ENCODE peak calls at places on chromosomes 4 and X, in ten cellular contexts. F, T, M, Z, H, X, K, Y, R and B are unnamed samples.

GRCh38 chr4:7429601-7430078 is 5.1 kb downstream of the PSAPL1 start:
- DNase-seq in F (no peak), T (no peak), M (no peak), Z (peak), H (no peak), X (peak), K (peak), Y (no peak), R (peak), B (peak)

GRCh38 chr4:21680326-21680898 is 268.2 kb downstream of the KCNIP4 start:
- DNase-seq in F (no peak), T (no peak), M (no peak), Z (no peak), H (no peak), X (no peak), K (no peak), Y (no peak), R (no peak), B (no peak)

GRCh38 chr4:122450847-122451246 is 5.7 kb downstream of the IL2 start:
- DNase-seq in F (peak), T (no peak), M (peak), Z (no peak), H (peak), X (no peak), K (no peak), Y (peak), R (no peak), B (no peak)

GRCh38 chr4:124903995-124904722 is 191.6 kb upstream of the ANKRD50 start:
- DNase-seq in F (no peak), T (no peak), M (no peak), Z (no peak), H (no peak), X (no peak), K (no peak), Y (peak), R (peak), B (no peak)

GRCh38 chrX:134026732-134027311 is 41.4 kb upstream of the GPC3 start:
- DNase-seq in F (peak), T (peak), M (peak), Z (peak), H (peak), X (peak), K (no peak), Y (peak), R (peak), B (no peak)

GRCh38 chr4:159175989-159176375 is 73.1 kb downstream of the RAPGEF2 start:
- DNase-seq in F (no peak), T (no peak), M (no peak), Z (no peak), H (no peak), X (no peak), K (no peak), Y (no peak), R (no peak), B (no peak)

GRCh38 chr4:118849867-118850812 is 14.2 kb upstream of the SEC24D start:
- DNase-seq in F (peak), T (peak), M (no peak), Z (no peak), H (no peak), X (no peak), K (no peak), Y (peak), R (no peak), B (no peak)

GRCh38 chr4:153222790-153223417 is 18.7 kb downstream of the TRIM2 start:
- DNase-seq in F (no peak), T (peak), M (peak), Z (peak), H (no peak), X (peak), K (peak), Y (peak), R (peak), B (no peak)

GRCh38 chr4:105106416-105106815 is 40.3 kb upstream of the TET2 start:
- DNase-seq in F (no peak), T (no peak), M (no peak), Z (no peak), H (no peak), X (no peak), K (no peak), Y (no peak), R (no peak), B (no peak)

GRCh38 chrX:154349359-154349935 is 25.0 kb downstream of the FLNA start:
- DNase-seq in F (no peak), T (peak), M (no peak), Z (no peak), H (no peak), X (peak), K (peak), Y (no peak), R (no peak), B (no peak)

GRCh38 chrX:56764153-56764974 is 35.3 kb downstream of the NBDY start:
- DNase-seq in F (no peak), T (peak), M (peak), Z (no peak), H (peak), X (peak), K (peak), Y (peak), R (peak), B (peak)

GRCh38 chr4:28117067-28117756 is 1256.6 kb downstream of the STIM2 start:
- DNase-seq in F (no peak), T (no peak), M (no peak), Z (no peak), H (no peak), X (no peak), K (peak), Y (peak), R (no peak), B (no peak)

GRCh38 chr4:1356181-1356998 is 9.4 kb downstream of the UVSSA start:
- DNase-seq in F (peak), T (peak), M (peak), Z (no peak), H (peak), X (no peak), K (peak), Y (peak), R (peak), B (peak)

GRCh38 chrX:8845060-8845459 is 43.9 kb upstream of the FAM9A start:
- DNase-seq in F (no peak), T (no peak), M (no peak), Z (no peak), H (no peak), X (no peak), K (no peak), Y (peak), R (no peak), B (no peak)

GRCh38 chrX:38183577-38183976 is 37.1 kb downstream of the SRPX start:
- DNase-seq in F (no peak), T (no peak), M (no peak), Z (no peak), H (no peak), X (no peak), K (no peak), Y (no peak), R (no peak), B (no peak)

DNA sequence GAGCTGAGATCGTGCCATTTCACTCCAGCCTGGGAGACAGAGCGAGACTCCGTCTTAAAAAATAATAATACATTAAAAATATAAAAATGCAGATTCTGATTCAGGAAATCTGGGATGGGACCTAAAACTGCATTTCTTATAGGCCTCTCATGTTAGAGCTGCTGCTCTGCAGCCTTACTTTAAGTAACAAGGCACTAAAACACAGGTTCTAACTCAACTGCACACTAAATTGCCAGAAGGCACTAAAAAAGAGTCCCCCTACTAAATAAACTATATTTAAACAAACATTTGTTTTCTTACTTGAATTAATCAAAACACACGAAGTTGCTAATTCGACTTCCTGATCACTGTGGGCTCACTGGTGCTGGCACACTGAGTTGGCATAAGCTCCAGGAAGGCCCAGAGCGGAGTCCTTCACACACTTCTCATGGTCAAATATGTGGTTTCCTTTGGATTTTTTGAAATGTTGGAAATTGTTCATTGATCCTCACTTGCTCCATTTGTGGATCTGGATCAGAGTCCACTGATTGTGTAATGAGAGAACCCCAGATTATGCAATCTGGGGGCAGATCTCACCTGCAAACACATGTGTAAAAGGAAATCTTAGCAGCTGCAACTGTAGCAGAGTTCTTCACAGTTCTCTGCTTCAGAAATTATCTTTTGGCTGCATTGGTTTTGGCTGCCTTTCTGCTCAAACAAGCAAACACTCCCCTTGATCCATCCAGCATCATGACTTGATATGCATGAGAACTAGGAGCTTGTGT is 59.3 kb downstream of the AFF1 start:
- DNase-seq in F (no peak), T (no peak), M (no peak), Z (no peak), H (peak), X (no peak), K (no peak), Y (no peak), R (peak), B (no peak)
- H3K4me3 ChIP-seq in F (no peak), T (no peak), M (no peak), Z (no peak), H (no peak), X (no peak), K (no peak), Y (no peak), R (no peak), B (no peak)

GRCh38 chr4:185534850-185535761 is at the start of gene PDLIM3:
- DNase-seq in F (no peak), T (peak), M (no peak), Z (no peak), H (peak), X (peak), K (peak), Y (peak), R (peak), B (peak)
- TF ChIP-seq POLR2AphosphoS5 in F (no peak), T (peak), M (no peak), Z (peak), H (no peak), X (peak), K (peak), Y (peak), R (peak), B (peak)

DNA sequence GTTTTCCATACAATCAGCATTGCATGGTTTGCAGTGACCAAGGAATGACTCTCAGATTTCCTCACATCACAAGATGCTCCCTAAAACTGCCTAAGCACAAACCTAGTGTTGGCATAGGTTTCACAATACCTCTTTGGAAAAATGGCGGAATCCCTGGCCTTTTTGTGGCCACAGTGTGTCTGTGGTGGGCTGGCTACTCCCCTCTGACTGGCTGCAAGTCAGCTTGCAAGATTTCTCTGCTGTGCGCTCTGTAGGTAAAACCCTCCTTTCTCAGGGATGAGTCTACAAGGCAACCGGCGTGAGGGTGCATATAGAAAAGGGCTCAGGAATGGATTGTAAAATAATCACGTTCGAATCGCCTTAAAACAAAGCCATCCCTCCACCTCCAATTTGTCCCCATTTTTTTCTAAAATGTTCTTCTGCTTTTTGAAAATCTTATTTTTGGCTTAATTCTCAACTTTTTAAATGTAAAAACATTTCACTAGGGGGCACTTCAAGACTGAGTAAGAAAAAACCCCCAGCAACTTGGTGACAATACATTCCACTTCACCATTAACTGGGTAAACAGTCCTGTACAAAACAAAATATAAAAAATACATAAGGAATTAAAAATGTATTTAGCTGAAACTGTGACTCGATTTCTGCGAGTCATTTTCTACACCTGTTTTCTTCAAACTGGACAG is 235.6 kb downstream of the STIM2 start:
- DNase-seq in F (no peak), T (no peak), M (no peak), Z (no peak), H (no peak), X (no peak), K (no peak), Y (peak), R (no peak), B (no peak)
- TF ChIP-seq CTCF in F (peak), T (no peak), M (no peak), Z (no peak), H (no peak), X (no peak), K (no peak), Y (peak), R (no peak), B (no peak)

GRCh38 chr4:53536328-53536727 is 55.0 kb downstream of the LNX1 start:
- DNase-seq in F (no peak), T (no peak), M (no peak), Z (no peak), H (no peak), X (no peak), K (no peak), Y (no peak), R (no peak), B (no peak)
- H3K4me3 ChIP-seq in F (no peak), T (no peak), M (no peak), Z (no peak), H (no peak), X (no peak), K (no peak), Y (no peak), R (no peak), B (no peak)

DNA sequence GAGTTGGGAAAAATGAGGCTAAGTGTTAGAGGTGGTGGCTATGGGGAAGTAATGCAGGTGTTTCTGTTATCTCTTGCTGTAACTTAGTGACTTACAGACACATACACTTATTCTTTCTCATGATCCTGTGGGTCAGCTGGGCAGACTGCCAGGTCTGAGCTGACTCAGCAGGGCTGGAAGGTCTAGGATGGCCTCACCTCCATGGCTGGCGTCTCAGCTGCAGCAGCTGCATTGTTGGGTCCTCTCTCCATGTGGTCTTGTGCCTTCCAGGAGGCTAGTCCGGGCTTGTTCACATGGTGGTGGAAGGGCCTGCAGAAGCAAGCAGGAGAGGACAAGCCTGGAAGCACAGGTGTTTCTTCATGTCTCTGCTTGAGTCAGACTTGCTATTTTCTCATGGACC is 172.7 kb downstream of the NHS start:
- DNase-seq in F (no peak), T (peak), M (peak), Z (no peak), H (peak), X (peak), K (no peak), Y (no peak), R (peak), B (no peak)
- TF ChIP-seq POLR2AphosphoS5 in F (no peak), T (no peak), M (no peak), Z (no peak), H (no peak), X (no peak), K (no peak), Y (no peak), R (no peak), B (no peak)

GRCh38 chr4:120809518-120809917 is 113.0 kb downstream of the PRDM5 start:
- DNase-seq in F (no peak), T (no peak), M (no peak), Z (no peak), H (no peak), X (no peak), K (no peak), Y (no peak), R (no peak), B (no peak)
- TF ChIP-seq CTCF in F (no peak), T (peak), M (peak), Z (no peak), H (no peak), X (no peak), K (no peak), Y (peak), R (no peak), B (no peak)

GRCh38 chr4:39048291-39048690 is 13.7 kb upstream of the KLHL5 start:
- DNase-seq in F (no peak), T (no peak), M (no peak), Z (no peak), H (no peak), X (no peak), K (no peak), Y (no peak), R (no peak), B (no peak)
- H3K4me3 ChIP-seq in F (no peak), T (no peak), M (no peak), Z (no peak), H (no peak), X (no peak), K (no peak), Y (no peak), R (no peak), B (no peak)